ENCODE peak calls at places on chromosome 19, in seven cellular contexts. H is T-helper 2 cell; B is CD8-positive, alpha-beta memory T cell; S is NCI-H2081; E is fibroblast of gingiva; R is EL; K is thyroid gland. F is an unnamed sample.

GRCh38 chr19:10848208-10848843 is at the start of gene C19orf38:
- DNase-seq in K (no peak), B (no peak), S (no peak), R (no peak), E (no peak), H (no peak), F (no peak)

GRCh38 chr19:51637362-51637978 is 7.3 kb upstream of the SIGLEC5 start:
- DNase-seq in B (no peak), R (no peak), K (no peak), S (no peak), E (no peak), H (no peak), F (no peak)

GRCh38 chr19:6842871-6843607 is 44.3 kb upstream of the ADGRE1 start:
- DNase-seq in E (no peak), B (no peak), H (no peak), K (no peak), R (no peak), S (no peak), F (no peak)

GRCh38 chr19:48511800-48512503 is at the start of gene LMTK3:
- DNase-seq in S (peak; percentile 78), E (no peak), R (peak; percentile 60), B (peak; percentile 87), K (no peak), H (peak; percentile 49), F (no peak)

GRCh38 chr19:42442833-42443232 is at the start of gene CXCL17:
- DNase-seq in K (peak; percentile 44), H (no peak), E (no peak), S (no peak), B (no peak), R (no peak), F (no peak)

GRCh38 chr19:6065685-6066365 is 44.5 kb downstream of the RFX2 start:
- DNase-seq in S (peak; percentile 74), H (no peak), E (no peak), K (no peak), R (no peak), B (peak; percentile 37), F (no peak)

GRCh38 chr19:869245-870177 is 10.0 kb downstream of the CFD start:
- DNase-seq in R (peak; percentile 96), E (peak; percentile 96), H (no peak), S (no peak), B (no peak), K (no peak), F (no peak)

GRCh38 chr19:3766520-3766919 is 4.0 kb downstream of the MRPL54 start:
- DNase-seq in E (no peak), K (no peak), S (no peak), R (no peak), B (no peak), H (no peak), F (no peak)

GRCh38 chr19:13984875-13985741 is 21.0 kb downstream of the RFX1 start:
- DNase-seq in S (no peak), R (no peak), K (peak; percentile 78), E (no peak), H (no peak), B (no peak), F (no peak)

GRCh38 chr19:39382991-39383828 is 7.7 kb downstream of the PAF1 start:
- DNase-seq in H (no peak), K (no peak), E (no peak), R (no peak), S (no peak), B (no peak), F (no peak)

GRCh38 chr19:51441410-51442390 is 16.6 kb downstream of the SIGLEC8 start:
- DNase-seq in B (peak; percentile 83), E (no peak), H (peak; percentile 25), K (no peak), S (no peak), R (no peak), F (peak; percentile 46)

GRCh38 chr19:34051255-34051654 is 121.0 kb upstream of the LSM14A start:
- DNase-seq in E (no peak), R (no peak), S (no peak), B (no peak), K (no peak), H (no peak), F (no peak)

GRCh38 chr19:33446156-33446917 is 72.8 kb downstream of the CEBPG start:
- DNase-seq in E (no peak), S (no peak), H (no peak), K (no peak), B (no peak), R (no peak), F (no peak)

GRCh38 chr19:52034051-52034728 is 6.0 kb upstream of the ZNF614 start:
- DNase-seq in S (no peak), H (no peak), K (no peak), E (peak; percentile 4), B (no peak), R (no peak), F (no peak)

GRCh38 chr19:52786078-52786463 is 520 bp downstream of the ZNF600 start:
- DNase-seq in R (peak; percentile 12), K (peak; percentile 9), B (peak; percentile 4), S (no peak), H (no peak), E (no peak), F (no peak)

GRCh38 chr19:418761-419632 is 10.1 kb upstream of the C2CD4C start:
- DNase-seq in H (no peak), B (no peak), R (no peak), S (no peak), E (no peak), K (no peak), F (no peak)

GRCh38 chr19:38389101-38389925 is 816 bp downstream of the SPRED3 start:
- DNase-seq in E (peak; percentile 52), B (no peak), H (no peak), S (no peak), K (no peak), R (peak; percentile 87), F (no peak)

GRCh38 chr19:52039169-52039568 is 9.5 kb downstream of the ZNF432 start:
- DNase-seq in S (no peak), E (no peak), K (no peak), B (no peak), R (no peak), H (no peak), F (no peak)

GRCh38 chr19:52961981-52962380 is 700 bp downstream of the ZNF816 start:
- DNase-seq in K (no peak), H (no peak), E (no peak), S (no peak), B (no peak), R (no peak), F (no peak)

GRCh38 chr19:12778020-12778904 is 2.9 kb upstream of the HOOK2 start:
- DNase-seq in E (peak; percentile 70), R (peak; percentile 79), S (peak; percentile 91), H (no peak), B (peak; percentile 56), K (peak; percentile 92), F (no peak)

F was measured in GM12891.